ENCODE peak calls at places on chromosomes 7 and 10, in six cellular contexts. O, P, N, Y, H and T are unnamed samples. For H3K4me1, the result is how much of the 10 kb centered on the place peaks cover.

GRCh38 chr10:48253970-48254657 is 20.4 kb downstream of the FRMPD2 start:
- DNase-seq in N (no peak), H (peak), Y (no peak), P (no peak), O (no peak), T (no peak)

GRCh38 chr10:16585103-16585502 is 63.4 kb upstream of the C1QL3 start:
- DNase-seq in H (no peak), P (no peak), Y (no peak), N (no peak), O (no peak), T (no peak)

GRCh38 chr10:16606421-16606820 is 84.7 kb upstream of the C1QL3 start:
- DNase-seq in H (no peak), Y (no peak), P (no peak), O (peak), N (no peak), T (no peak)

GRCh38 chr10:124699471-124700292 is 44.5 kb downstream of the FAM53B start:
- DNase-seq in H (no peak), N (no peak), Y (peak), P (no peak), O (no peak), T (no peak)

GRCh38 chr10:15113766-15114165 is 16.6 kb downstream of the RPP38 start:
- DNase-seq in O (peak), H (no peak), Y (no peak), P (no peak), N (no peak), T (no peak)

GRCh38 chr10:88932539-88933256 is 19.9 kb downstream of the ACTA2 start:
- DNase-seq in H (peak), P (peak), Y (no peak), O (peak), N (peak), T (peak)

GRCh38 chr7:89064831-89065230 is 269.3 kb upstream of the TEX47 start:
- DNase-seq in N (no peak), O (no peak), Y (no peak), P (no peak), H (no peak), T (no peak)

GRCh38 chr10:132698761-132699391 is 87.1 kb downstream of the NKX6-2 start:
- DNase-seq in O (no peak), N (no peak), Y (peak), P (no peak), H (peak), T (no peak)

GRCh38 chr7:97346349-97346748 is 228.9 kb downstream of the SDHAF3 start:
- DNase-seq in N (no peak), P (no peak), Y (no peak), O (no peak), H (no peak), T (no peak)

GRCh38 chr7:96136600-96137239 is 185.2 kb downstream of the SLC25A13 start:
- DNase-seq in N (no peak), Y (no peak), P (no peak), H (no peak), O (no peak), T (no peak)

GRCh38 chr10:122352817-122353525 is 21.5 kb upstream of the PLEKHA1 start:
- DNase-seq in H (no peak), N (no peak), O (no peak), Y (no peak), P (no peak), T (no peak)

GRCh38 chr7:103075337-103075918 is 488 bp downstream of the ARMC10 start:
- DNase-seq in H (peak), O (peak), N (peak), P (peak), Y (no peak), T (peak)

GRCh38 chr7:147803625-147804024 is 786.9 kb upstream of the C7orf33 start:
- DNase-seq in N (no peak), H (no peak), P (no peak), O (no peak), Y (no peak), T (no peak)

GRCh38 chr7:101166909-101167644 is 1.7 kb upstream of the VGF start:
- DNase-seq in Y (no peak), N (no peak), O (peak), H (no peak), P (no peak), T (no peak)

GRCh38 chr7:101169110-101169837 is 3.9 kb upstream of the VGF start:
- DNase-seq in O (no peak), N (no peak), H (no peak), Y (no peak), P (no peak), T (no peak)

GRCh38 chr7:101166603-101166908 is 1.2 kb upstream of the VGF start:
- DNase-seq in P (no peak), H (no peak), Y (no peak), N (no peak), O (no peak), T (no peak)

GRCh38 chr7:101168412-101169049 is 3.2 kb upstream of the VGF start:
- DNase-seq in P (no peak), Y (no peak), H (no peak), N (no peak), O (no peak), T (no peak)

GRCh38 chr7:101167645-101168411 is 2.5 kb upstream of the VGF start:
- DNase-seq in H (no peak), N (no peak), Y (no peak), O (no peak), P (no peak), T (no peak)
- H3K4me3 ChIP-seq in H (no peak), N (no peak), Y (no peak), O (no peak), P (no peak), T (no peak)

GRCh38 chr10:119347181-119347974 is 140.0 kb downstream of the GRK5 start:
- DNase-seq in O (no peak), N (no peak), Y (peak), H (no peak), P (no peak), T (no peak)

GRCh38 chr10:119348106-119348505 is 140.7 kb downstream of the GRK5 start:
- DNase-seq in P (no peak), H (no peak), O (no peak), N (no peak), Y (no peak), T (no peak)

GRCh38 chr10:119349937-119350513 is 142.7 kb downstream of the GRK5 start:
- DNase-seq in N (no peak), P (no peak), O (no peak), Y (peak), H (no peak), T (no peak)

GRCh38 chr10:119349341-119349740 is 142.0 kb downstream of the GRK5 start:
- DNase-seq in N (no peak), P (no peak), H (no peak), O (no peak), Y (peak), T (no peak)

DNA sequence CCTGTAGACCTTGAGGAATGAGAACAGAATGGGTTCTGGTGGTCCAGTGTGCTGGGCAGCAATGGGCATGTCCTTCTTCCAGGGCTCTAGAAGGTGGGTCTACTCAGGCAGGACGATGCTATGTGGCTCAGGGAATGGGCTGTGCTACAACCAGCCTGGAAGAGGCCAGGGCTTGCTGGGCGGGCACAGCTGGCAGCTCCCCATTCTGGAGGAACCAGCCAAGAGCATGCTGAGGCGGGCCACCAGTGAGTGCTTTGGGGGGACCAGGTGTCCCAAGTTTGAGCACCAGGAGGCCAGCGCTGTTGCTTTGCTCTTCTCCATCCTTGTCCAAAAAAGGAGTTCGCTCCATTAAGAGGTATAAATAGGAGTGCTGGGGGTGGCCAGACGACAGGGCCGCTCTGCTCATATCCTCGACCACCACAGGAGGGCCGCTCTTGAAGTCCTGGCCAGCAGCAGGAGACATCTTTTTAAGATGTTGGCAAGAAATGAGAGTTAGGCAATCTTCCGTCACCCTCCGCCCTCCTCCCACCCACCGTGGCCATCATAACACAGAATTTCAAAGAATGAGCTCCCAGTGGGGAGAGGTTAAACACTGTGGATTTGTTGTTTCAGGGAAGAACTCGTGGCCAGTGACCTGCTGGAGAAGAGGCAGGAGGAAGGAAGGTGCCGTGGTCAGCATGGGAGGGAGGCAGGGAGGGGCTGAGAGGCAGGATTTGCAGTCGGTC is 141.3 kb downstream of the GRK5 start:
- DNase-seq in H (peak), Y (no peak), P (no peak), O (peak), N (no peak), T (no peak)
- H3K4me1 ChIP-seq in H (under half), Y (under half), P (under half), O (under half), N (under half), T (under half)

GRCh38 chr10:110225441-110225755 is 18.0 kb downstream of the MXI1 start:
- DNase-seq in Y (no peak), H (no peak), P (no peak), O (no peak), N (no peak), T (no peak)

GRCh38 chr10:110226926-110227641 is 19.7 kb downstream of the MXI1 start:
- DNase-seq in H (peak), O (peak), N (peak), P (peak), Y (peak), T (peak)

GRCh38 chr10:110224992-110225391 is 17.6 kb downstream of the MXI1 start:
- DNase-seq in O (no peak), H (no peak), Y (no peak), P (no peak), N (no peak), T (no peak)

GRCh38 chr10:110226555-110226925 is 19.1 kb downstream of the MXI1 start:
- DNase-seq in P (peak), O (peak), N (peak), Y (peak), H (peak), T (peak)

DNA sequence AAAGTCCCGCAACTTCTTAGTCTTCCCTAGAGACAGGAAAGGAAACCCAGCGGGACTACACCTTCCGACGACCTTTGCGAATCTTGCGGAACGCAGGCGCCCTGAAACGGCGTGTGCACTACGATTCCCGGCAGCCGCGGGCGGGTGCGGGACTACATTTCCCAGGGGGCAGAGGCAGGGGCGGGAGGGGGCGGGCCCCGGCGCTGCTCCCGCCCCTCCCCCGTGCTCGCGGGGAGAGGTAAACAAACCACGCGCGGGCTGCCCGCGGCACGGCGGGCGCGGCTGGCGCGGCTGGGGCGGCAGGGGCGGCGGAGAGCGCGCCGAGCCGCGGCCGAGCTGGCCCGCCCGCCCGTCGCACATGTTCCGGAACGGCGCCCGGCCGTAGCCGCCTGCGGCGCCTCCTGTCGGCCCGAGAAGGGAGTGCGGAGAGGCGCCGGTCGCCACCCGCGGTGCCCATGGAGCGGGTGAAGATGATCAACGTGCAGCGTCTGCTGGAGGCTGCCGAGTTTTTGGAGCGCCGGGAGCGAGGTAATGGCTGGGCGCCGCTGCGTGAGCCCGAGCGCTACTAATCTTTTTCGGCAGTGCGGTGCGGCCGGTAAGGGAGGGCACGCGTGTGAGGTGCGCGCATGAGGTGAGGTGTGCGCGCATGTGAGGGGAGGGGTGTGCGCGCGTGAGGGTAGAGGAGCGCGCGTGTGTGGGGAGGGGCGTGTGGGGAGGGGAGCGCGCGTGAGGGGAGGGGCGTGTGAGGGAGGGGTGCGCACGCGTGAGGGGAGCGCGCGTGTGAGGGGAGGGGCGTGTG is 18.6 kb downstream of the MXI1 start:
- DNase-seq in N (peak), P (peak), Y (peak), O (peak), H (peak), T (peak)
- TF ChIP-seq POLR2A in N (peak), P (no peak), Y (no peak), O (no peak), H (no peak), T (no peak)

GRCh38 chr10:76583711-76584161 is 1053.9 kb downstream of the KCNMA1 start:
- DNase-seq in P (peak), O (peak), Y (no peak), H (no peak), N (no peak), T (peak)
- H3K4me3 ChIP-seq in P (no peak), O (no peak), Y (no peak), H (no peak), N (no peak), T (no peak)

GRCh38 chr7:50309130-50309478 is 4.6 kb downstream of the IKZF1 start:
- DNase-seq in H (no peak), P (no peak), O (no peak), N (no peak), Y (no peak), T (no peak)

GRCh38 chr7:50309736-50310135 is 5.2 kb downstream of the IKZF1 start:
- DNase-seq in N (no peak), Y (no peak), P (no peak), H (no peak), O (no peak), T (no peak)

GRCh38 chr7:50312176-50312575 is 7.7 kb downstream of the IKZF1 start:
- DNase-seq in O (no peak), P (no peak), Y (no peak), H (no peak), N (no peak), T (no peak)

GRCh38 chr7:50308301-50309129 is 4.0 kb downstream of the IKZF1 start:
- DNase-seq in O (no peak), Y (no peak), P (no peak), H (peak), N (no peak), T (no peak)

DNA sequence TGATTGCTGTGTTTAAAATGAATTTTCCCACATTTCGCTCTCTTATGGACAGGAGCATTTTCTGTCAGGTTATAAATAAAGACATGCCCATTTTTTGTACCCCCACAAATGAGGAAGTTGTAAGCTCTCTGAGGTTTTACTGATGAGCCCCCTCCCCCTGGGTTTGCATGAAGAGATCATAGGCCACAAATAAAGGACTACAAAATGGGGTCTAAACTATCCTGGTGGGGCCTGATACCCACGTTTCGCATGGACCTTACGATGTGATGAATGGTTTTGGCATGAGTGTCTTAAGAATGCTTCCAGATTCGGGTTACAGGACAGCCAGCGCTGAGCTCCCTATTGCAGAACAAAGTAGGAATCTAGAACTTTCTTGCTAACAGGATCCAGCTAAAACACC is 5.8 kb downstream of the IKZF1 start:
- DNase-seq in N (no peak), O (no peak), Y (no peak), P (no peak), H (no peak), T (no peak)
- H3K4me1 ChIP-seq in N (under half), O (under half), Y (half or more), P (under half), H (under half), T (under half)

GRCh38 chr7:129055861-129056464 is 1.1 kb upstream of the TNPO3 start:
- DNase-seq in H (no peak), Y (no peak), P (no peak), N (no peak), O (no peak), T (no peak)

GRCh38 chr7:129053938-129054437 is 923 bp downstream of the TNPO3 start:
- DNase-seq in P (peak), N (no peak), H (no peak), Y (no peak), O (peak), T (no peak)

GRCh38 chr7:129052441-129052840 is 2.5 kb downstream of the TNPO3 start:
- DNase-seq in O (no peak), H (no peak), N (no peak), P (no peak), Y (no peak), T (no peak)

GRCh38 chr7:129055294-129055816 is 444 bp upstream of the TNPO3 start:
- DNase-seq in H (no peak), P (no peak), O (no peak), N (no peak), Y (no peak), T (no peak)

DNA sequence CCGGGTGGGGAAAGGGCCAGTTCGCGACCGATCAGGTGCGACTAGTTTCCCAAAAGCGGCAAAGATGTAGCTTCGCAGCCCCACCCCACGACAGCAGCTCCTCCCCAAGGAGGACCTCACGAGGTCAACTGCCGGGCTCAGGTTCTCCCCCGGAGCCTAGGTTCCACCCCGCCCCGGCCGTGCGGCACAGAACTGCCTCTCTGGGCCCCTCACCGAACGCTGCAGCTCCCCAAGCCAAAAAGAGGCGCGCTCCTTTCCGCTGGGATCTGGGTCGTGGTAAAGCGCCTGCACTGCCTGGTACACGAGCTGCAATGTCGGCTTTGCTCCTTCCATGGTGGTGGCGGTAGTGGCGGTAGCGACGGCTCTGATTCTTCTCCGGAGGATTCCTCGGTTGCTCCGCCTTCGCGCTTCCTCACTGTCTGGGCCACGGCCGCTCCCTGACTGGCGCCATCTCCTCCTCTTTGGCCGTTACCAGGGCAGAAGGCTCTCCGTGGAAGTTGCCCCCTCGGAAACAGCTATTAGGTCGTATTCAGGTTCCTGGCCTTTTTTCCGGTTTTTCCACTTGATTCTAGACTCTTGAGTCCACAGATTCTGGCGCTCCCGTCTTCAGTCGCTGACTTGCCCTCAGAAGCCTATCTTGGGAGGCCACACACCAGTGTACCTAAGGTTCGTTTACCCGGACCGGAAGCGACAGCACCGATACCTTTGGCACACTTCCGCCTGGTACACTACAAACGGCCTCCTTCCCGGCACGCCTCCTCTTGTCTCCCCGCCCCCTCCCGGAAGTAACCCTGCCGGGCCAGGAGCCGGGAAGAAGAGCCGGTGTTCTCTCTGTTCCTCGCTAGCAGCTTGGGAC is at the start of gene TNPO3:
- DNase-seq in H (peak), N (peak), O (peak), P (peak), Y (peak), T (peak)
- TF ChIP-seq POLR2A in H (peak), N (peak), O (peak), P (peak), Y (no peak), T (peak)

DNA sequence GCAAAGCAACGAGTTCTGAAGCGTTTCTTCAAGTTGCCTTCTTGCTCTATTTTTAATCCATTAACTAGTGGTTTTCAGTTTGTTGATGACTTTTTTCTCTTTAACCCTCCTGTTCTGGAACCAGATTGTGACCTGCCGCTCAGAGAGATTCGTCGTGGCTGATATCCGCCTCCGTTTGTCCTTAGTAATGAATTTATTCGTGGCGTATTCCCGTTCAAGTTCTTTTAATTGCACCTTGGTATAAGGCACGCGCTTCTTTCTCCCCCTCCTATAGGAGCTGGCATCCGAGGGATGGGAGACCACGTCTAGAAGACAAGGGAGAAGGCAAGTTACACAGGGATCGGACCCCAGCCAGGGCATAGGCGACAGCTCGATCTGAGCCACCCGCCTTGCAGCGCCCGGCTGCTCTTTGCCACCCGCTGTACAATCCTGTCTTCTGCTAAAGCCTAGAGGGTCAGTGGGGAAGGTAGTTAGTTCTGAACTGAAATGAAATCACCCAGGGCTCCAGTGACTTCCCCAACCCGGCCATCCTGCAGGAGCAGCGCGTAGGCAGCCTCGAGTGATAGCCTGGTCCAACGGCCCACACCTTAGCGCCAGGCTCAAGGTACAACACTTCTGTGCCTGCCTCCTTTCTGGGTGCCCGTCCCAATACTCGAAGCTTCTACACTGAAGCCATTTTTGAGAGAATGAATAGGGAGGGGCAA is 1.6 kb downstream of the HOXA13 start:
- DNase-seq in P (no peak), H (no peak), O (no peak), Y (no peak), N (peak), T (peak)
- H3K4me3 ChIP-seq in P (peak), H (peak), O (no peak), Y (no peak), N (peak), T (no peak)

DNA sequence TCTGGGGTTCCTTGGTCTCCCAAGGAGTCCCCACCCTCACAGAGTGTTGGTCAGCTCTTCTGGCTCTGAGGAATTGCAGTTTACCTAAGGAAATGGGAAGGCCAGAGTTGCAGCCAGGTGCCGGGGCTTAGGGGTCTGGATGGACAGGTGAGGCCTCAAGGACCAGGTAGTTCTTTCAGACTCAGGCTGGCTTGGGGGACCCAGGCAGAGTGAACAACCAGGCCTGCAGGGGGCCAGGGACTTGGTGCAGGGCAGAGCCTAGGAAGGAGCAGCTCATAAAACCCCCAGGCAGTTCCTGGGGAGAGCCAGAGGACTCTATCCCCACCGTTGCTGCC is 9.3 kb upstream of the OPN4 start:
- DNase-seq in P (no peak), O (no peak), H (peak), Y (no peak), N (peak), T (no peak)
- H3K4me1 ChIP-seq in P (under half), O (under half), H (under half), Y (under half), N (under half), T (under half)